ENCODE peak calls at places on chromosomes 3 and 15, in four cellular contexts. One of them, this sample, is unnamed.

GRCh38 chr3:42706721-42707619 is 4.4 kb upstream of the HHATL start:
- DNase-seq in HepG2: no peak
- DNase-seq in K562: no peak
- DNase-seq in SK-N-SH: peak; percentile 5
- DNase-seq in this sample: no peak

GRCh38 chr3:15629860-15630597 is 28.5 kb downstream of the BTD start:
- DNase-seq in HepG2: peak; percentile 62
- DNase-seq in SK-N-SH: peak; percentile 76
- DNase-seq in K562: peak; percentile 72
- DNase-seq in this sample: peak; percentile 70

GRCh38 chr3:184746131-184747120 is 34.6 kb upstream of the MAGEF1 start:
- DNase-seq in HepG2: no peak
- DNase-seq in K562: no peak
- DNase-seq in SK-N-SH: no peak
- DNase-seq in this sample: no peak

GRCh38 chr3:193563999-193564398 is 9.3 kb upstream of the ATP13A4 start:
- DNase-seq in HepG2: peak; percentile 9
- DNase-seq in SK-N-SH: no peak
- DNase-seq in K562: no peak
- DNase-seq in this sample: peak; percentile 27

GRCh38 chr3:61562810-61563613 is 1.6 kb downstream of the PTPRG start:
- DNase-seq in HepG2: peak; percentile 20
- DNase-seq in K562: no peak
- DNase-seq in SK-N-SH: peak; percentile 60
- DNase-seq in this sample: no peak

GRCh38 chr3:42820746-42821051 is 11.5 kb downstream of the ACKR2 start:
- DNase-seq in SK-N-SH: no peak
- DNase-seq in K562: no peak
- DNase-seq in HepG2: no peak
- DNase-seq in this sample: no peak

GRCh38 chr3:17195192-17195611 is 310.4 kb downstream of the PLCL2 start:
- DNase-seq in SK-N-SH: no peak
- DNase-seq in K562: no peak
- DNase-seq in HepG2: no peak
- DNase-seq in this sample: no peak

GRCh38 chr3:15330031-15330596 is 2.3 kb downstream of the SH3BP5 start:
- DNase-seq in HepG2: no peak
- DNase-seq in K562: no peak
- DNase-seq in SK-N-SH: no peak
- DNase-seq in this sample: no peak

GRCh38 chr3:33392703-33393125 is 47.5 kb downstream of the UBP1 start:
- DNase-seq in HepG2: no peak
- DNase-seq in K562: peak; percentile 35
- DNase-seq in SK-N-SH: no peak
- DNase-seq in this sample: peak; percentile 53

GRCh38 chr3:127902486-127902885 is 12.5 kb upstream of the KBTBD12 start:
- DNase-seq in SK-N-SH: no peak
- DNase-seq in HepG2: no peak
- DNase-seq in K562: no peak
- DNase-seq in this sample: no peak

GRCh38 chr15:68729789-68730201 is 90.9 kb downstream of the ANP32A start:
- DNase-seq in HepG2: no peak
- DNase-seq in SK-N-SH: no peak
- DNase-seq in K562: no peak
- DNase-seq in this sample: no peak

GRCh38 chr15:92625297-92625980 is 30.1 kb downstream of the FAM174B start:
- DNase-seq in K562: no peak
- DNase-seq in SK-N-SH: no peak
- DNase-seq in HepG2: no peak
- DNase-seq in this sample: no peak

GRCh38 chr3:128567705-128568356 is 74.8 kb upstream of the GATA2 start:
- DNase-seq in K562: no peak
- DNase-seq in SK-N-SH: no peak
- DNase-seq in HepG2: no peak
- DNase-seq in this sample: no peak

GRCh38 chr3:58035512-58035867 is 27.3 kb downstream of the FLNB start:
- DNase-seq in HepG2: no peak
- DNase-seq in SK-N-SH: no peak
- DNase-seq in K562: no peak
- DNase-seq in this sample: no peak

GRCh38 chr3:52531636-52532516 is 1.8 kb downstream of the NT5DC2 start:
- DNase-seq in K562: no peak
- DNase-seq in HepG2: no peak
- DNase-seq in SK-N-SH: no peak
- DNase-seq in this sample: no peak

GRCh38 chr15:80174017-80174746 is 21.4 kb downstream of the FAH start:
- DNase-seq in HepG2: no peak
- DNase-seq in K562: no peak
- DNase-seq in SK-N-SH: no peak
- DNase-seq in this sample: no peak

GRCh38 chr3:141181819-141182218 is 49.8 kb upstream of the PXYLP1 start:
- DNase-seq in HepG2: no peak
- DNase-seq in K562: no peak
- DNase-seq in SK-N-SH: no peak
- DNase-seq in this sample: no peak

GRCh38 chr3:192545346-192545745 is 182.0 kb downstream of the FGF12 start:
- DNase-seq in K562: no peak
- DNase-seq in SK-N-SH: no peak
- DNase-seq in HepG2: no peak
- DNase-seq in this sample: no peak

GRCh38 chr15:80423215-80423614 is 19.0 kb downstream of the ARNT2 start:
- DNase-seq in K562: no peak
- DNase-seq in HepG2: no peak
- DNase-seq in SK-N-SH: no peak
- DNase-seq in this sample: no peak

GRCh38 chr3:112437146-112438022 is 61.9 kb downstream of the BTLA start:
- DNase-seq in K562: no peak
- DNase-seq in SK-N-SH: no peak
- DNase-seq in HepG2: peak; percentile 9
- DNase-seq in this sample: peak; percentile 19

GRCh38 chr3:80697291-80697690 is 929.5 kb upstream of the ROBO1 start:
- DNase-seq in HepG2: no peak
- DNase-seq in K562: no peak
- DNase-seq in SK-N-SH: no peak
- DNase-seq in this sample: no peak

GRCh38 chr15:40369971-40370370 is 12.0 kb downstream of the DISP2 start:
- DNase-seq in K562: no peak
- DNase-seq in HepG2: no peak
- DNase-seq in SK-N-SH: no peak
- DNase-seq in this sample: no peak

GRCh38 chr15:92391640-92392039 is 2.0 kb upstream of the ST8SIA2 start:
- DNase-seq in K562: no peak
- DNase-seq in HepG2: peak; percentile 6
- DNase-seq in SK-N-SH: no peak
- DNase-seq in this sample: peak; percentile 36

GRCh38 chr15:20348291-20348899 is 193.2 kb downstream of the GOLGA6L6 start:
- DNase-seq in K562: no peak
- DNase-seq in SK-N-SH: no peak
- DNase-seq in HepG2: no peak
- DNase-seq in this sample: no peak

GRCh38 chr3:64673159-64673715 is 14.6 kb downstream of the ADAMTS9 start:
- DNase-seq in K562: no peak
- DNase-seq in SK-N-SH: no peak
- DNase-seq in HepG2: no peak
- DNase-seq in this sample: no peak

GRCh38 chr15:42632100-42632675 is 56.8 kb downstream of the STARD9 start:
- DNase-seq in K562: no peak
- DNase-seq in SK-N-SH: no peak
- DNase-seq in HepG2: no peak
- DNase-seq in this sample: no peak

GRCh38 chr3:63791974-63792373 is 27.1 kb upstream of the C3orf49 start:
- DNase-seq in SK-N-SH: no peak
- DNase-seq in HepG2: no peak
- DNase-seq in K562: no peak
- DNase-seq in this sample: no peak

GRCh38 chr3:55946574-55947160 is 459.6 kb upstream of the WNT5A start:
- DNase-seq in K562: no peak
- DNase-seq in HepG2: no peak
- DNase-seq in SK-N-SH: no peak
- DNase-seq in this sample: no peak

GRCh38 chr3:29215948-29216347 is 64.9 kb upstream of the RBMS3 start:
- DNase-seq in HepG2: no peak
- DNase-seq in SK-N-SH: no peak
- DNase-seq in K562: no peak
- DNase-seq in this sample: no peak

GRCh38 chr3:141368062-141368924 is at the start of gene ZBTB38:
- DNase-seq in SK-N-SH: peak; percentile 16
- DNase-seq in K562: peak; percentile 91
- DNase-seq in HepG2: peak; percentile 97
- DNase-seq in this sample: peak; percentile 95

DNA sequence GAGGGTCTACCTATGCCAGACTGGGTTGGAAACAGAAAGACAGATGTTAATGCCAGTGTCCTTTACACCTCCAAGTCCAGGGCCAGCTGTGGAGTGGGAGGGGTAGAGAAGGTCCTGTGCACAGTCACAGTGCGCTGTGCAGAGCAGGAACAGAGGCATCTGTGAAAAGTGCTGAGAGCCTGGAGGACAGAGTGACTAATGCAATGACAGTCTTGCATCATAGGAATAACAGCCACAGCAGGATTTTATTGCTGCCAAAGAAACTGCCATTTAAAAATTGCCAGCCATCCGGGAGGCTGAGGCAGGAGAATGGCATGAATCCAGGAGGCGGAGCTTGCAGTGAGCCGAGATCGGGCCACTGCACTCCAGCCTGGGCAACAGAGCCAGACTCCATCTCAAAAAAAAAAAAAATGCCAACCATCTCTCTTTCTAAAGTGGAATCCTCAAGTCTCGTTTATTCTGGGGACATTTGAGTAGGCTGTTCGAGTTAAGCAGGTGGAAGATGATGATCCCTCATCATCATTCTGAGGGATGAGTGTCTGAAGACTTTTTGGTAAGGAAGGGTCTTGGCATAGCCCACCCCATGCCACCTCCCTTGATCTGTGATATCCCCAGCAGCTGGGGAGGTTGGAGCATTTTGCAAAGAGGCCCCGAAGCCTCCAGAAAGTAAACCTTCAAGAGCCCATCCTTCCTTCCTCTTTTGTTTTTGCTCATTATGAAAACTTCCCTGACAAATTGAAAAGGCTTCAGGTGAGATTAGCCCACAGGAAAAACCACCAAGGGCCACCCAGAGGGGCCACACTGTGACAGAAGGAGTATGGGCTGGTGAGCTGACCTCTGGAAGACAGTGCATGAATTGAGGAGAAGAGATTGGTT is 7.7 kb downstream of the CCR2 start:
- DNase-seq in SK-N-SH: no peak
- DNase-seq in K562: no peak
- DNase-seq in HepG2: no peak
- DNase-seq in this sample: no peak
- TF ChIP-seq RAD21 in SK-N-SH: no peak
- TF ChIP-seq RAD21 in K562: no peak
- TF ChIP-seq RAD21 in HepG2: no peak
- TF ChIP-seq RAD21 in this sample: no peak

DNA sequence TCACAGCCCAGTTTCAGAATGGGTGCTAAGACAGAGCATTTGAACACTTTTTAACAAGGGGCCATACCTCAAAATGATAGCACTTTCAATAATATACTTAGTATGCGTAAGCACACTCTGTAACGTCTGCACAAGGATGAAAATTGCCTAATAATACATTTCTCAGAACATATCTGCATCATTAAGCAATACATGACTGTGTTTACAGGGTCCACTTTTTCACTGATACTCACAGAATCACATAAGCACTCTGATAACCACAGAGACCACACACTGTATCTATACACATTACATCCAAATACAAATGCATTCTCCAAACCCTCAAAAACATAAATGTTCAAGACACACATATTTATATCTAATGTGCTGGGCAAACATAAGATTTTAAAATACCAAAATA is 79.8 kb downstream of the NR1I2 start:
- DNase-seq in HepG2: no peak
- DNase-seq in SK-N-SH: no peak
- DNase-seq in K562: no peak
- DNase-seq in this sample: no peak
- TF ChIP-seq JUND in HepG2: no peak
- TF ChIP-seq JUND in SK-N-SH: no peak
- TF ChIP-seq JUND in K562: no peak
- TF ChIP-seq JUND in this sample: no peak

DNA sequence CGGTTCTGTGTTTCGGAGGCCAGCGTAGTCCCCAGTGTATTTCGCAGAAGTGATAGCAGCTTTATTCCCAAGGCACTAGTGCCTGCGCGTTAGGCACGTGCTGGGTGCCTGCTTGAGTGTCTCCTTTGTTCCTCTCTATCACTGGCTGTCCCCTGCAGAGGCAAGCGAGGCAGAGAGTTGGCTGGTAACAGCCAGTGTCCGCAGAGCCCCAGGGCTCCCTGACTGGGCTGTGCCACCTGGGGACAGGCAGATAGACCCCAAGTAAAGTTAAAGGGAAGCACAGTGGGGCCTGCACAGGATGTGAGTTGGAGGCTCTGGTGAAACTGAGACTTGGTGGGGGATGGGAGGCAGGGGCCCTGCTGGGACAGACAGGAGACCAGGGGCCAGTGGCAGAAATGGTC is 50.7 kb downstream of the APBA2 start:
- DNase-seq in SK-N-SH: no peak
- DNase-seq in HepG2: no peak
- DNase-seq in K562: no peak
- DNase-seq in this sample: no peak
- TF ChIP-seq ELF1 in SK-N-SH: no peak
- TF ChIP-seq ELF1 in HepG2: no peak
- TF ChIP-seq ELF1 in K562: no peak
- TF ChIP-seq ELF1 in this sample: no peak

GRCh38 chr3:31562525-31562924 is 29.8 kb downstream of the STT3B start:
- DNase-seq in SK-N-SH: no peak
- DNase-seq in K562: no peak
- DNase-seq in HepG2: no peak
- DNase-seq in this sample: no peak
- TF ChIP-seq RAD21 in SK-N-SH: no peak
- TF ChIP-seq RAD21 in K562: peak; percentile 29
- TF ChIP-seq RAD21 in HepG2: no peak
- TF ChIP-seq RAD21 in this sample: no peak

This sample was measured in HCT116.